ENCODE peak calls at places on chromosomes 4 and X, in four cellular contexts. Q, X, O and S are unnamed samples.

GRCh38 chr4:88359558-88359957 is 19.1 kb upstream of the HERC6 start:
- DNase-seq in X (no peak), Q (no peak), O (no peak), S (no peak)

GRCh38 chrX:64428371-64428770 is 33.1 kb upstream of the MTMR8 start:
- DNase-seq in Q (no peak), X (no peak), O (no peak), S (no peak)

GRCh38 chrX:103613362-103613761 is 5.6 kb downstream of the TCEAL3 start:
- DNase-seq in Q (peak; percentile 32), X (no peak), O (peak; percentile 60), S (no peak)

GRCh38 chrX:154317391-154318000 is 21.9 kb downstream of the TKTL1 start:
- DNase-seq in Q (peak; percentile 12), X (no peak), O (peak; percentile 32), S (peak; percentile 3)

GRCh38 chr4:37601527-37601926 is 84.6 kb downstream of the RELL1 start:
- DNase-seq in O (peak; percentile 73), Q (peak; percentile 57), X (no peak), S (peak; percentile 21)

GRCh38 chrX:139691493-139691842 is 16.5 kb downstream of the MCF2 start:
- DNase-seq in Q (peak; percentile 4), X (no peak), O (peak; percentile 25), S (no peak)

GRCh38 chrX:14528629-14529287 is 578 bp upstream of the GLRA2 start:
- DNase-seq in O (peak; percentile 54), X (peak; percentile 77), Q (peak; percentile 29), S (peak; percentile 13)

GRCh38 chr4:183905593-183906485 is 732 bp downstream of the STOX2 start:
- DNase-seq in X (peak; percentile 81), O (peak; percentile 9), Q (no peak), S (peak; percentile 23)

GRCh38 chr4:41990029-41990382 is 324 bp upstream of the SLC30A9 start:
- DNase-seq in Q (no peak), O (no peak), X (no peak), S (no peak)